ENCODE peak calls at places on chromosomes 4 and X, in nine cellular contexts. P, O, S, N, J, D, Y, H and G are unnamed samples.

GRCh38 chr4:23915459-23916132 is 25.7 kb upstream of the PPARGC1A start:
- DNase-seq in J (no peak), H (no peak), D (no peak), N (no peak), Y (no peak), P (no peak), S (no peak), O (no peak), G (no peak)

GRCh38 chr4:12173496-12173895 is 744.8 kb upstream of the HS3ST1 start:
- DNase-seq in O (no peak), Y (no peak), J (no peak), P (no peak), N (no peak), H (no peak), D (no peak), S (no peak), G (no peak)

GRCh38 chrX:24874604-24875247 is 141.0 kb downstream of the ARX start:
- DNase-seq in P (no peak), S (peak), D (no peak), N (no peak), J (no peak), H (no peak), O (no peak), Y (no peak), G (no peak)

GRCh38 chr4:91243132-91243531 is 1060.6 kb upstream of the GRID2 start:
- DNase-seq in S (peak), P (no peak), Y (no peak), J (no peak), O (no peak), D (peak), H (peak), N (no peak), G (no peak)

GRCh38 chrX:107507744-107508117 is 58.3 kb downstream of the FRMPD3 start:
- DNase-seq in Y (no peak), N (no peak), H (no peak), S (no peak), O (no peak), P (no peak), J (no peak), D (no peak), G (no peak)

GRCh38 chrX:67781132-67781531 is 237.3 kb downstream of the AR start:
- DNase-seq in O (no peak), Y (peak), J (no peak), D (no peak), P (no peak), H (no peak), N (peak), S (peak), G (peak)

GRCh38 chrX:16934212-16934611 is 12.2 kb upstream of the REPS2 start:
- DNase-seq in Y (no peak), H (no peak), O (no peak), N (no peak), D (no peak), P (no peak), S (no peak), J (no peak), G (no peak)

GRCh38 chr4:5165419-5166369 is 114.4 kb downstream of the STK32B start:
- DNase-seq in H (peak), N (peak), Y (no peak), P (no peak), J (no peak), D (peak), S (no peak), O (no peak), G (no peak)

GRCh38 chr4:138602664-138603063 is 360.5 kb upstream of the SLC7A11 start:
- DNase-seq in O (no peak), P (no peak), D (no peak), H (no peak), J (no peak), S (no peak), Y (no peak), N (peak), G (no peak)

GRCh38 chr4:105632599-105632998 is 75.9 kb downstream of the INTS12 start:
- DNase-seq in S (no peak), H (no peak), O (no peak), Y (no peak), J (no peak), P (no peak), D (no peak), N (no peak), G (no peak)
- TF ChIP-seq CTCF in S (no peak), H (no peak), O (no peak), Y (no peak), J (peak), P (no peak), D (no peak), N (no peak), G (no peak)

GRCh38 chr4:128386761-128387599 is 99.4 kb upstream of the PGRMC2 start:
- DNase-seq in H (peak), N (peak), J (no peak), O (peak), P (peak), Y (peak), D (peak), S (peak), G (peak)
- TF ChIP-seq CTCF in H (no peak), N (peak), J (no peak), O (peak), P (no peak), Y (no peak), D (no peak), S (no peak), G (peak)

DNA sequence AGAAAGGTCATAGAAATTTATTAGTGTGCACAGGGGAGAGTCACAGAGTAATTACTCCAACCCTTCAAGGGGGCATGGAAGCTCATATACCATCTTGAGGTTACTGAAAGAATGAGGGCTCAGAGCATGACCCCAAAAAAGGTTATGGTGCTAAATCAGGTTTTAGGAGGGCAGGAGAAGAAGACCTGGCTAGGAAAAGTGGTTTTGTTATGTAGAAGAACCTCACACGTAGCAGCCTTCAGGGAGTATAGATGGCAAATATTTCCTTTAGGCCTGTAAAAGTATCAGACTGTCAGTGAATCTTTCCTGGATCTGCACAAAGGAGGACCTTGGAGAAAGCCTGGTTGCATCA is 102.0 kb upstream of the PDE5A start:
- DNase-seq in D (peak), P (no peak), O (no peak), J (no peak), Y (no peak), S (no peak), H (no peak), N (peak), G (no peak)
- TF ChIP-seq CTCF in D (no peak), P (no peak), O (no peak), J (no peak), Y (no peak), S (no peak), H (no peak), N (no peak), G (no peak)

GRCh38 chr4:126109836-126110235 is 795.1 kb downstream of the FAT4 start:
- DNase-seq in Y (no peak), J (no peak), S (no peak), D (no peak), N (no peak), H (no peak), O (no peak), P (no peak), G (no peak)

GRCh38 chr4:126106658-126107057 is 791.9 kb downstream of the FAT4 start:
- DNase-seq in N (peak), D (no peak), S (peak), H (no peak), P (no peak), O (no peak), J (peak), Y (peak), G (no peak)
- TF ChIP-seq CTCF in N (peak), D (no peak), S (no peak), H (no peak), P (no peak), O (peak), J (peak), Y (peak), G (peak)

GRCh38 chrX:75784689-75785491 is at the start of gene MAGEE2:
- DNase-seq in J (no peak), H (no peak), D (no peak), P (no peak), S (peak), N (no peak), O (no peak), Y (no peak), G (no peak)
- TF ChIP-seq CTCF in J (no peak), H (no peak), D (no peak), P (no peak), S (no peak), N (no peak), O (no peak), Y (no peak), G (no peak)

GRCh38 chr4:72993876-72994275 is 75.6 kb downstream of the COX18 start:
- DNase-seq in D (no peak), Y (no peak), J (no peak), N (no peak), S (no peak), H (no peak), P (no peak), O (no peak), G (no peak)

GRCh38 chr4:72991889-72992288 is 77.6 kb downstream of the COX18 start:
- DNase-seq in S (no peak), N (no peak), J (no peak), H (no peak), P (no peak), Y (peak), D (no peak), O (no peak), G (no peak)

GRCh38 chr4:72984351-72984750 is 85.2 kb downstream of the COX18 start:
- DNase-seq in Y (no peak), H (no peak), P (no peak), O (no peak), D (no peak), N (no peak), J (no peak), S (no peak), G (no peak)

GRCh38 chr4:72983706-72984105 is 85.8 kb downstream of the COX18 start:
- DNase-seq in Y (no peak), N (no peak), O (no peak), J (no peak), H (no peak), S (no peak), P (no peak), D (no peak), G (no peak)

GRCh38 chr4:72987741-72988729 is 81.5 kb downstream of the COX18 start:
- DNase-seq in D (no peak), N (peak), O (no peak), P (no peak), Y (no peak), S (no peak), J (no peak), H (no peak), G (peak)
- TF ChIP-seq CTCF in D (no peak), N (peak), O (no peak), P (no peak), Y (no peak), S (no peak), J (no peak), H (no peak), G (peak)

DNA sequence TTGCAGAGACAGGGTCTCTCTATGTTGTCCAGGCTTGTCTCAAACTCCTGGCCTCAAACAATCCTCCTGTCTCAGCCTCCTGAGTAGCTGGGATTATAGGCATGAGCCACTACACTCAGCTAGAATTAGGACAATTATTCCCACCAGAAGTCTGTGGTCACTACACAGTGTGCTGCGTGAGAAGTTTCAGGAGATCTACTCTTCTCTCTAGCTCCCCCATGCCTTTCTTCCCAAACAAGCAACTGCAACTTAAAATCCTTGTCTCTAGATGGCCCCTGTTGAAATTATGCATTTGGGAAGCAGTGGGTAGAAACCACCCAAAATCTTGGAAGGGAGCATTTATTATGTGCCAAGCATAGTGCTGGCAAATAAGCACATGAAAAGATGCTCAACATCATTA is 21.1 kb upstream of the MAP7D3 start:
- DNase-seq in S (peak), J (no peak), Y (no peak), P (no peak), H (peak), O (no peak), N (peak), D (no peak), G (no peak)
- TF ChIP-seq CTCF in S (peak), J (peak), Y (peak), P (no peak), H (no peak), O (peak), N (peak), D (peak), G (peak)

DNA sequence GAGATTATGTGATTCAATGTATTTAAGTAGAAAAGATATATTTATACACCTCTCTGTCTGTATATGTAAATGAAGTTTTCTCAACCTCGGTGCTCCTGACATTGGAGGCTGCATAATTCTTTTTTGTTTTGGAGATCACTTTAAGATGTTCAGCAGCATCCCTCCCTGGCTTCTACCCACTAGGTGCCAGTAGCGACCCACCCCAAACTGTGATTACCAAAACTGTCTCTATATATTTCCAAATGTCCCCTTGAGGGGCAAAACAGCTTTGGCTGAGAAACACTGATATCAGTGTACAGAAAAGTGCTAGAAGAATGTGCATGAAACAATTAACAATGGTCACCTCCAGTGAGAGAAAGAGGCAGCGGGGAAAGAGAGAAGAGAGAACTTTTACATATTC is 51.2 kb downstream of the DCX start:
- DNase-seq in O (no peak), D (no peak), H (no peak), Y (no peak), J (no peak), S (no peak), P (no peak), N (no peak), G (no peak)
- TF ChIP-seq CTCF in O (no peak), D (no peak), H (no peak), Y (no peak), J (no peak), S (no peak), P (no peak), N (no peak), G (no peak)

GRCh38 chr4:134388351-134388750 is 186.8 kb upstream of the PABPC4L start:
- DNase-seq in J (no peak), Y (no peak), D (no peak), O (no peak), S (no peak), P (no peak), H (no peak), N (no peak), G (no peak)
- TF ChIP-seq CTCF in J (no peak), Y (no peak), D (no peak), O (no peak), S (no peak), P (no peak), H (no peak), N (no peak), G (no peak)